ENCODE peak calls at places on chromosomes 7 and 10, in six cellular contexts. F is ovary, V is stomach, S is body of pancreas, B is transverse colon, E is heart left ventricle. G is an unnamed sample.
A peak's percentile ranks its signal among the peaks of the same experiment; 100 is the strongest.

GRCh38 chr10:68561804-68562649 is 1.9 kb downstream of the TET1 start:
- DNase-seq in S (no peak), F (peak; percentile 36), E (no peak), V (no peak), B (peak; percentile 9), G (peak; percentile 16)

GRCh38 chr10:51215956-51216834 is 141.9 kb downstream of the PRKG1 start:
- DNase-seq in V (no peak), E (no peak), S (no peak), F (no peak), B (no peak), G (no peak)

GRCh38 chr10:133324857-133325260 is 11.8 kb downstream of the CALY start:
- DNase-seq in E (no peak), F (no peak), B (no peak), V (no peak), S (no peak), G (no peak)

GRCh38 chr10:683448-684071 is 5.9 kb downstream of the DIP2C start:
- DNase-seq in F (no peak), E (no peak), B (no peak), V (no peak), S (no peak), G (peak; percentile 73)

GRCh38 chr10:84194424-84195043 is at the start of gene CDHR1:
- DNase-seq in S (no peak), F (no peak), B (peak; percentile 72), E (no peak), V (no peak), G (no peak)

GRCh38 chr7:83984076-83984475 is 210.5 kb downstream of the SEMA3A start:
- DNase-seq in S (no peak), E (no peak), V (no peak), B (no peak), F (no peak), G (no peak)

GRCh38 chr10:124545756-124546369 is 84.2 kb downstream of the LHPP start:
- DNase-seq in E (no peak), B (no peak), S (no peak), F (no peak), V (no peak), G (no peak)

GRCh38 chr7:74059681-74060588 is 23.7 kb upstream of the LIMK1 start:
- DNase-seq in S (peak; percentile 99), V (peak; percentile 96), E (peak; percentile 47), F (no peak), B (peak; percentile 88), G (no peak)

GRCh38 chr10:73494877-73495225 is 973 bp downstream of the PPP3CB start:
- DNase-seq in E (no peak), F (no peak), V (no peak), S (no peak), B (no peak), G (no peak)

GRCh38 chr10:82282782-82283456 is 407.9 kb downstream of the NRG3 start:
- DNase-seq in S (no peak), V (no peak), B (no peak), F (no peak), E (no peak), G (no peak)

GRCh38 chr10:29473087-29473356 is 161.7 kb downstream of the SVIL start:
- DNase-seq in E (no peak), S (no peak), B (no peak), V (no peak), F (no peak), G (no peak)

GRCh38 chr10:17838080-17838634 is 29.0 kb downstream of the MRC1 start:
- DNase-seq in S (no peak), B (no peak), V (no peak), E (no peak), F (no peak), G (no peak)

GRCh38 chr10:38027992-38028391 is 17.5 kb downstream of the ZNF33A start:
- DNase-seq in V (no peak), E (no peak), B (no peak), F (no peak), S (no peak), G (no peak)

GRCh38 chr10:69180525-69181204 is 631 bp downstream of the SUPV3L1 start:
- DNase-seq in B (no peak), E (no peak), F (peak; percentile 28), V (no peak), S (no peak), G (no peak)

GRCh38 chr10:49613160-49613881 is 516 bp upstream of the CHAT start:
- DNase-seq in V (no peak), E (no peak), F (no peak), B (no peak), S (no peak), G (no peak)

GRCh38 chr10:29981510-29981909 is 77.9 kb downstream of the JCAD start:
- DNase-seq in S (no peak), V (no peak), F (no peak), B (no peak), E (no peak), G (no peak)

GRCh38 chr7:30159698-30160143 is 24.9 kb downstream of the MTURN start:
- DNase-seq in B (peak; percentile 41), F (no peak), V (peak; percentile 56), S (peak; percentile 34), E (peak; percentile 48), G (no peak)

GRCh38 chr10:94149702-94150101 is 156.0 kb downstream of the PLCE1 start:
- DNase-seq in S (no peak), V (no peak), B (no peak), F (no peak), E (no peak), G (no peak)

GRCh38 chr10:120998251-120998650 is 147.1 kb downstream of the WDR11 start:
- DNase-seq in V (no peak), E (no peak), F (no peak), B (no peak), S (no peak), G (no peak)

GRCh38 chr10:120996456-120997053 is 145.4 kb downstream of the WDR11 start:
- DNase-seq in E (no peak), S (no peak), B (peak; percentile 28), V (peak; percentile 65), F (no peak), G (no peak)

GRCh38 chr10:120997313-120998102 is 146.3 kb downstream of the WDR11 start:
- DNase-seq in V (no peak), E (no peak), F (no peak), B (no peak), S (no peak), G (no peak)

GRCh38 chr10:120998782-120999285 is 147.7 kb downstream of the WDR11 start:
- DNase-seq in V (no peak), F (no peak), E (no peak), S (no peak), B (no peak), G (no peak)

DNA sequence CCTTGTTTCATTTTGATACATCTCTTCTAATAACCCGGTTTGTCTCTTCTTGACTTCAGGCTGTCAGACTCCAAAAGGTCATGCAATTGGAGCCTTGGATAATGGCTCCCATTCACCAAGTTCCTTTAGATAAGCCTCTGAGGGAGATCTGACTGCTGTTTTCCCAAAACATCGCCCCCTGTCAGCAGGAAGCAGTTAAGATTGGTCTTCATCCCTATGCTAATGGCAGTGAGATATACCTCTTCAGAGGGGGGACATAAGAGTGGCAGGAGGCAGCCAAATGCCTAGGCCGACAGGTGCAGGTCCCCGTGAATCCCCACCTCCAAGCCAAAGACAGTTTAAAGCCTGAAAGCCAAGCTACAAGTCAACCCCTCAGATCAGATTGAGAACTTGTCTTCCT is 144.6 kb downstream of the WDR11 start:
- DNase-seq in F (no peak), E (no peak), B (no peak), S (no peak), V (no peak), G (no peak)
- TF ChIP-seq CTCF in F (no peak), E (no peak), B (no peak), S (no peak), V (no peak), G (no peak)

GRCh38 chr10:128774979-128775378 is 648.8 kb upstream of the MKI67 start:
- DNase-seq in S (no peak), B (no peak), F (no peak), V (no peak), E (no peak), G (no peak)
- TF ChIP-seq POLR2A in S (no peak), B (no peak), F (no peak), V (no peak), E (no peak), G (no peak)

GRCh38 chr10:98260350-98260749 is 7.6 kb downstream of the LOXL4 start:
- DNase-seq in F (no peak), S (no peak), E (no peak), B (no peak), V (no peak), G (no peak)
- H3K27me3 ChIP-seq in F (no peaks in the 10 kb centered on the region), S (no peaks in the 10 kb centered on the region), E (no peaks in the 10 kb centered on the region), B (no peaks in the 10 kb centered on the region), V (no peaks in the 10 kb centered on the region), G (no peaks in the 10 kb centered on the region)

DNA sequence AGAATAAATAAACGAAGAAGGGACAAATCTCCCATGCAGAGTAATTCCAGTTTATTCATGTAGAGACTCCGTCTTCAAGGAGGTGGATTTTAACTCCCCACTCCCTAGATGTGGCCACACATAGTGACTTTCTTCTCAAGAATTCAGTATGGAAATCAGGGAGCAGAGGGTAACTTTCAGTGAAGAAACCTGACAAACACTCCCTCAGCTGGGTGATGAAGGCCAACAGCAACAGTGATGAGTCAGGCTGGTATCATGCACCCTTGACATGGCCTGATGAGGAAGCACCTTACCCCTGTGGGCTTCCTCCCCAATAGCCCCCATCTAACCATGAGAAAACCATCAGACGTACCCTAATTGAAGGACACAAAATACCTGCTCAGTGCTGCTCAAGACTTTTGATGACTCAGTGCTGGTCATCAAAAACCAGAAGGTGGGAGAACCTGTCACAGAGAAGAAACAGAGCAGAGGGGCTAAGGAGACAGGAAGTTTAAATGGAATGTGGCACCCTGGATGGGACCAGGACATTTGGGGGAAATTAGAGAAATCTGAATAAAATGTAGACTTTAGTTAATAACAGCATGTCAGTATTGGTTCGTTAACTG is 50.6 kb downstream of the ADAMTS14 start:
- DNase-seq in F (no peak), S (no peak), V (no peak), E (no peak), B (no peak), G (no peak)
- TF ChIP-seq CTCF in F (no peak), S (no peak), V (no peak), E (no peak), B (no peak), G (no peak)

GRCh38 chr7:140722254-140722653 is 25.7 kb downstream of the NDUFB2 start:
- DNase-seq in B (no peak), F (no peak), E (no peak), V (no peak), S (no peak), G (no peak)
- TF ChIP-seq POLR2A in B (no peak), F (no peak), E (no peak), V (no peak), S (no peak), G (no peak)

GRCh38 chr7:64914557-64914956 is 11.5 kb downstream of the ZNF273 start:
- DNase-seq in E (no peak), F (no peak), S (no peak), B (no peak), V (no peak), G (no peak)
- H3K27me3 ChIP-seq in E (no peaks in the 10 kb centered on the region), F (no peaks in the 10 kb centered on the region), S (no peaks in the 10 kb centered on the region), B (no peaks in the 10 kb centered on the region), V (no peaks in the 10 kb centered on the region), G (no peaks in the 10 kb centered on the region)

DNA sequence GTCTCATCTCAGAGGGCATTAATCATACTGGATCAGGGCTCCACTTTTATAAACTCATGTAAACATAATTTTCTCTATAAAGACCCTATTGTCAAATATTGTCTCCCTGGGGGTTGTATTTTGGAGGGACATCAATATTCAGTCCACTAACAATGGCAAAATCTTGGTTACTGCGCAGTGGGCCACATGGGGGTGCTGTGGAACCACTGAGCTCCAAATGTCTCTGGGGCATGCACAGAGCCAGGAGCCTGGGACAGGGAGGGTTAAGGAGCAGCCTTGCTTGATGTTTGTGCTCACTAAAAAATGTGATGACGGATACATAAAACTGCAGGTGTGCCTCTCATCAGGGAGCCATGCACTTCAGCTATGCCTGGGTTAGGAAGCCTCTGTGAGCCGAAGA is 62.1 kb upstream of the PRSS58 start:
- DNase-seq in V (no peak), B (no peak), E (no peak), F (no peak), S (no peak), G (no peak)
- TF ChIP-seq CTCF in V (no peak), B (no peak), E (no peak), F (no peak), S (no peak), G (no peak)

G was measured in uterus.